ENCODE peak calls at places on chromosomes 4 and X, in five cellular contexts. One of them, this sample, is unnamed.

GRCh38 chrX:115553171-115553570 is 7.8 kb upstream of the PLS3 start:
- DNase-seq in endothelial cell of umbilical vein: no peak
- DNase-seq in colonic mucosa: no peak
- DNase-seq in NCI-H1092 treated with DMSO at 0.1 percent for 48 hours: peak; percentile 9
- DNase-seq in IMR-90: no peak
- DNase-seq in this sample: no peak

GRCh38 chr4:7786040-7786439 is 153.6 kb downstream of the AFAP1 start:
- DNase-seq in colonic mucosa: no peak
- DNase-seq in NCI-H1092 treated with DMSO at 0.1 percent for 48 hours: no peak
- DNase-seq in endothelial cell of umbilical vein: no peak
- DNase-seq in IMR-90: no peak
- DNase-seq in this sample: no peak

GRCh38 chr4:8729408-8730149 is 137.0 kb downstream of the CPZ start:
- DNase-seq in endothelial cell of umbilical vein: no peak
- DNase-seq in IMR-90: no peak
- DNase-seq in colonic mucosa: no peak
- DNase-seq in NCI-H1092 treated with DMSO at 0.1 percent for 48 hours: no peak
- DNase-seq in this sample: no peak

GRCh38 chr4:1369091-1369450 is 22.1 kb downstream of the UVSSA start:
- DNase-seq in IMR-90: no peak
- DNase-seq in endothelial cell of umbilical vein: no peak
- DNase-seq in NCI-H1092 treated with DMSO at 0.1 percent for 48 hours: no peak
- DNase-seq in colonic mucosa: no peak
- DNase-seq in this sample: no peak

GRCh38 chr4:150117094-150117493 is 38.8 kb downstream of the DCLK2 start:
- DNase-seq in NCI-H1092 treated with DMSO at 0.1 percent for 48 hours: no peak
- DNase-seq in endothelial cell of umbilical vein: no peak
- DNase-seq in IMR-90: peak; percentile 33
- DNase-seq in colonic mucosa: no peak
- DNase-seq in this sample: no peak

GRCh38 chr4:113584407-113585150 is 177.0 kb downstream of the CAMK2D start:
- DNase-seq in endothelial cell of umbilical vein: peak; percentile 41
- DNase-seq in colonic mucosa: no peak
- DNase-seq in IMR-90: peak; percentile 83
- DNase-seq in NCI-H1092 treated with DMSO at 0.1 percent for 48 hours: no peak
- DNase-seq in this sample: no peak

GRCh38 chrX:103197721-103198306 is 17.1 kb upstream of the BEX4 start:
- DNase-seq in IMR-90: peak; percentile 56
- DNase-seq in endothelial cell of umbilical vein: peak; percentile 28
- DNase-seq in colonic mucosa: no peak
- DNase-seq in NCI-H1092 treated with DMSO at 0.1 percent for 48 hours: no peak
- DNase-seq in this sample: no peak

GRCh38 chr4:115107411-115107810 is 6.0 kb downstream of the NDST4 start:
- DNase-seq in NCI-H1092 treated with DMSO at 0.1 percent for 48 hours: peak; percentile 55
- DNase-seq in IMR-90: no peak
- DNase-seq in colonic mucosa: no peak
- DNase-seq in endothelial cell of umbilical vein: no peak
- DNase-seq in this sample: no peak

GRCh38 chrX:39772057-39772832 is 325.5 kb downstream of the BCOR start:
- DNase-seq in endothelial cell of umbilical vein: peak; percentile 44
- DNase-seq in NCI-H1092 treated with DMSO at 0.1 percent for 48 hours: peak; percentile 62
- DNase-seq in colonic mucosa: no peak
- DNase-seq in IMR-90: peak; percentile 55
- DNase-seq in this sample: peak; percentile 47

GRCh38 chr4:34633216-34633615 is 1611.1 kb downstream of the ARAP2 start:
- DNase-seq in IMR-90: no peak
- DNase-seq in endothelial cell of umbilical vein: no peak
- DNase-seq in colonic mucosa: no peak
- DNase-seq in NCI-H1092 treated with DMSO at 0.1 percent for 48 hours: no peak
- DNase-seq in this sample: no peak

GRCh38 chr4:152780267-152780811 is 585 bp downstream of the ARFIP1 start:
- DNase-seq in endothelial cell of umbilical vein: no peak
- DNase-seq in colonic mucosa: peak; percentile 42
- DNase-seq in IMR-90: peak; percentile 22
- DNase-seq in NCI-H1092 treated with DMSO at 0.1 percent for 48 hours: no peak
- DNase-seq in this sample: no peak

GRCh38 chrX:97740886-97741285 is 857.2 kb downstream of the RPA4 start:
- DNase-seq in NCI-H1092 treated with DMSO at 0.1 percent for 48 hours: no peak
- DNase-seq in endothelial cell of umbilical vein: no peak
- DNase-seq in IMR-90: no peak
- DNase-seq in colonic mucosa: no peak
- DNase-seq in this sample: no peak

GRCh38 chrX:2710496-2710895 is 19.4 kb downstream of the CD99 start:
- DNase-seq in colonic mucosa: no peak
- DNase-seq in endothelial cell of umbilical vein: no peak
- DNase-seq in IMR-90: no peak
- DNase-seq in NCI-H1092 treated with DMSO at 0.1 percent for 48 hours: no peak
- DNase-seq in this sample: no peak

GRCh38 chr4:184548651-184549341 is 74.4 kb upstream of the IRF2 start:
- DNase-seq in IMR-90: no peak
- DNase-seq in endothelial cell of umbilical vein: no peak
- DNase-seq in colonic mucosa: peak; percentile 88
- DNase-seq in NCI-H1092 treated with DMSO at 0.1 percent for 48 hours: no peak
- DNase-seq in this sample: peak; percentile 44

GRCh38 chr4:158250321-158250720 is 40.0 kb downstream of the TMEM144 start:
- DNase-seq in IMR-90: no peak
- DNase-seq in NCI-H1092 treated with DMSO at 0.1 percent for 48 hours: no peak
- DNase-seq in endothelial cell of umbilical vein: no peak
- DNase-seq in colonic mucosa: no peak
- DNase-seq in this sample: no peak

GRCh38 chr4:127997534-127998388 is 32.6 kb downstream of the ABHD18 start:
- DNase-seq in colonic mucosa: no peak
- DNase-seq in NCI-H1092 treated with DMSO at 0.1 percent for 48 hours: no peak
- DNase-seq in endothelial cell of umbilical vein: no peak
- DNase-seq in IMR-90: peak; percentile 63
- DNase-seq in this sample: no peak

GRCh38 chr4:7872264-7872771 is 67.3 kb downstream of the AFAP1 start:
- DNase-seq in colonic mucosa: no peak
- DNase-seq in IMR-90: peak; percentile 98
- DNase-seq in endothelial cell of umbilical vein: no peak
- DNase-seq in NCI-H1092 treated with DMSO at 0.1 percent for 48 hours: peak; percentile 47
- DNase-seq in this sample: no peak

GRCh38 chrX:136192839-136193414 is 45.6 kb downstream of the FHL1 start:
- DNase-seq in IMR-90: peak; percentile 68
- DNase-seq in NCI-H1092 treated with DMSO at 0.1 percent for 48 hours: no peak
- DNase-seq in endothelial cell of umbilical vein: no peak
- DNase-seq in colonic mucosa: no peak
- DNase-seq in this sample: no peak

GRCh38 chr4:114267976-114268375 is 288.5 kb upstream of the ARSJ start:
- DNase-seq in endothelial cell of umbilical vein: no peak
- DNase-seq in IMR-90: no peak
- DNase-seq in colonic mucosa: no peak
- DNase-seq in NCI-H1092 treated with DMSO at 0.1 percent for 48 hours: no peak
- DNase-seq in this sample: no peak

GRCh38 chr4:75919914-75920313 is 17.7 kb upstream of the PPEF2 start:
- DNase-seq in colonic mucosa: peak; percentile 84
- DNase-seq in IMR-90: peak; percentile 20
- DNase-seq in endothelial cell of umbilical vein: no peak
- DNase-seq in NCI-H1092 treated with DMSO at 0.1 percent for 48 hours: no peak
- DNase-seq in this sample: no peak

GRCh38 chr4:71377561-71377960 is 38.7 kb downstream of the SLC4A4 start:
- DNase-seq in NCI-H1092 treated with DMSO at 0.1 percent for 48 hours: no peak
- DNase-seq in endothelial cell of umbilical vein: peak; percentile 13
- DNase-seq in IMR-90: peak; percentile 95
- DNase-seq in colonic mucosa: no peak
- DNase-seq in this sample: no peak

GRCh38 chr4:8675383-8675782 is 82.8 kb downstream of the CPZ start:
- DNase-seq in endothelial cell of umbilical vein: no peak
- DNase-seq in IMR-90: peak; percentile 2
- DNase-seq in colonic mucosa: no peak
- DNase-seq in NCI-H1092 treated with DMSO at 0.1 percent for 48 hours: no peak
- DNase-seq in this sample: no peak

GRCh38 chr4:24583451-24584174 is 741 bp downstream of the DHX15 start:
- DNase-seq in IMR-90: peak; percentile 37
- DNase-seq in colonic mucosa: peak; percentile 69
- DNase-seq in NCI-H1092 treated with DMSO at 0.1 percent for 48 hours: peak; percentile 62
- DNase-seq in endothelial cell of umbilical vein: peak; percentile 63
- DNase-seq in this sample: peak; percentile 61

GRCh38 chr4:185865901-185866328 is 53.9 kb upstream of the SORBS2 start:
- DNase-seq in colonic mucosa: peak; percentile 27
- DNase-seq in IMR-90: peak; percentile 44
- DNase-seq in endothelial cell of umbilical vein: no peak
- DNase-seq in NCI-H1092 treated with DMSO at 0.1 percent for 48 hours: peak; percentile 26
- DNase-seq in this sample: peak; percentile 52

GRCh38 chrX:39212456-39212855 is 411.2 kb downstream of the MID1IP1 start:
- DNase-seq in endothelial cell of umbilical vein: no peak
- DNase-seq in IMR-90: no peak
- DNase-seq in colonic mucosa: no peak
- DNase-seq in NCI-H1092 treated with DMSO at 0.1 percent for 48 hours: no peak
- DNase-seq in this sample: peak; percentile 51

GRCh38 chr4:123446791-123447474 is 50.3 kb downstream of the SPRY1 start:
- DNase-seq in IMR-90: no peak
- DNase-seq in colonic mucosa: no peak
- DNase-seq in NCI-H1092 treated with DMSO at 0.1 percent for 48 hours: peak; percentile 47
- DNase-seq in endothelial cell of umbilical vein: no peak
- DNase-seq in this sample: no peak

GRCh38 chr4:95180531-95181315 is 368.1 kb downstream of the UNC5C start:
- DNase-seq in IMR-90: no peak
- DNase-seq in endothelial cell of umbilical vein: no peak
- DNase-seq in NCI-H1092 treated with DMSO at 0.1 percent for 48 hours: no peak
- DNase-seq in colonic mucosa: no peak
- DNase-seq in this sample: no peak

GRCh38 chr4:80070880-80071620 is 2.0 kb downstream of the ANTXR2 start:
- DNase-seq in IMR-90: peak; percentile 55
- DNase-seq in colonic mucosa: no peak
- DNase-seq in NCI-H1092 treated with DMSO at 0.1 percent for 48 hours: no peak
- DNase-seq in endothelial cell of umbilical vein: peak; percentile 13
- DNase-seq in this sample: no peak

GRCh38 chr4:123699823-123700822 is 303.5 kb downstream of the SPRY1 start:
- DNase-seq in NCI-H1092 treated with DMSO at 0.1 percent for 48 hours: no peak
- DNase-seq in colonic mucosa: no peak
- DNase-seq in endothelial cell of umbilical vein: peak; percentile 84
- DNase-seq in IMR-90: peak; percentile 93
- DNase-seq in this sample: no peak

GRCh38 chr4:55032788-55033187 is 92.6 kb downstream of the KDR start:
- DNase-seq in colonic mucosa: no peak
- DNase-seq in NCI-H1092 treated with DMSO at 0.1 percent for 48 hours: no peak
- DNase-seq in endothelial cell of umbilical vein: no peak
- DNase-seq in IMR-90: no peak
- DNase-seq in this sample: no peak

GRCh38 chrX:107978707-107979307 is 3.4 kb downstream of the TEX13B start:
- DNase-seq in endothelial cell of umbilical vein: peak; percentile 23
- DNase-seq in IMR-90: peak; percentile 19
- DNase-seq in colonic mucosa: no peak
- DNase-seq in NCI-H1092 treated with DMSO at 0.1 percent for 48 hours: peak; percentile 26
- DNase-seq in this sample: peak; percentile 15

GRCh38 chr4:140924761-140925392 is 168.7 kb upstream of the TBC1D9 start:
- DNase-seq in NCI-H1092 treated with DMSO at 0.1 percent for 48 hours: no peak
- DNase-seq in endothelial cell of umbilical vein: no peak
- DNase-seq in colonic mucosa: no peak
- DNase-seq in IMR-90: no peak
- DNase-seq in this sample: no peak

GRCh38 chrX:121569609-121570008 is 522.2 kb downstream of the GLUD2 start:
- DNase-seq in colonic mucosa: no peak
- DNase-seq in endothelial cell of umbilical vein: no peak
- DNase-seq in NCI-H1092 treated with DMSO at 0.1 percent for 48 hours: no peak
- DNase-seq in IMR-90: no peak
- DNase-seq in this sample: no peak

GRCh38 chrX:71198066-71198465 is 25.0 kb upstream of the GJB1 start:
- DNase-seq in NCI-H1092 treated with DMSO at 0.1 percent for 48 hours: no peak
- DNase-seq in colonic mucosa: no peak
- DNase-seq in IMR-90: no peak
- DNase-seq in endothelial cell of umbilical vein: no peak
- DNase-seq in this sample: no peak

GRCh38 chr4:69896530-69897116 is 34.2 kb upstream of the CSN1S1 start:
- DNase-seq in endothelial cell of umbilical vein: no peak
- DNase-seq in IMR-90: peak; percentile 3
- DNase-seq in NCI-H1092 treated with DMSO at 0.1 percent for 48 hours: no peak
- DNase-seq in colonic mucosa: no peak
- DNase-seq in this sample: no peak

This sample was measured in Calu3.